ENCODE peak calls at places on chromosomes 4 and X, in six cellular contexts. X is nephron progenitor cell; W is ascending aorta; B is endothelial cell; O is activated T-cell treated with anti-CD3 and anti-CD28 coated beads, Interleukin-2, amount 50 U/mL, for 24 hours; G is neural crest cell. N is an unnamed sample.

GRCh38 chrX:63475200-63475599 is 124.1 kb upstream of the SPIN4 start:
- DNase-seq in X (no peak), W (no peak), B (no peak), O (no peak), G (no peak), N (no peak)

GRCh38 chrX:133527415-133527814 is 112.1 kb upstream of the GPC4 start:
- DNase-seq in X (no peak), W (no peak), B (no peak), O (no peak), G (no peak), N (no peak)

GRCh38 chrX:124737771-124738170 is 391.4 kb downstream of the SH2D1A start:
- DNase-seq in X (no peak), W (no peak), B (no peak), O (no peak), G (no peak), N (no peak)

GRCh38 chr4:168796362-168797106 is 213.5 kb downstream of the CBR4 start:
- DNase-seq in X (no peak), W (no peak), B (no peak), O (no peak), G (no peak), N (no peak)

GRCh38 chr4:139603576-139604387 is 47.8 kb upstream of the SETD7 start:
- DNase-seq in X (peak; percentile 37), W (no peak), B (peak; percentile 66), O (no peak), G (peak; percentile 57), N (peak; percentile 20)

GRCh38 chrX:80807606-80808159 is 2.0 kb downstream of the BRWD3 start:
- DNase-seq in X (no peak), W (no peak), B (no peak), O (no peak), G (no peak), N (no peak)

GRCh38 chrX:115324194-115324593 is 34.7 kb downstream of the LUZP4 start:
- DNase-seq in X (no peak), W (no peak), B (no peak), O (no peak), G (no peak), N (no peak)

GRCh38 chr4:1246901-1247810 is 1.8 kb downstream of the CTBP1 start:
- DNase-seq in X (peak; percentile 43), W (peak; percentile 65), B (no peak), O (peak; percentile 58), G (no peak), N (peak; percentile 18)

GRCh38 chrX:14963447-14964236 is 90.4 kb downstream of the MOSPD2 start:
- DNase-seq in X (no peak), W (no peak), B (no peak), O (no peak), G (no peak), N (no peak)

GRCh38 chrX:136219893-136220292 is 31.3 kb downstream of the MAP7D3 start:
- DNase-seq in X (no peak), W (no peak), B (no peak), O (no peak), G (no peak), N (no peak)

GRCh38 chrX:153631346-153631745 is 15.7 kb upstream of the DUSP9 start:
- DNase-seq in X (no peak), W (no peak), B (no peak), O (no peak), G (no peak), N (no peak)

GRCh38 chr4:128525939-128526630 is 238.5 kb upstream of the PGRMC2 start:
- DNase-seq in X (no peak), W (no peak), B (no peak), O (no peak), G (no peak), N (no peak)

GRCh38 chr4:85381968-85382367 is 93.0 kb upstream of the ARHGAP24 start:
- DNase-seq in X (no peak), W (no peak), B (no peak), O (no peak), G (no peak), N (no peak)

GRCh38 chrX:48470110-48470832 is at the start of gene SLC38A5:
- DNase-seq in X (no peak), W (no peak), B (no peak), O (no peak), G (no peak), N (no peak)

GRCh38 chr4:157701695-157701994 is 471.2 kb downstream of the GASK1B start:
- DNase-seq in X (no peak), W (no peak), B (no peak), O (no peak), G (no peak), N (no peak)

GRCh38 chr4:88341227-88342192 is 37.1 kb upstream of the HERC6 start:
- DNase-seq in X (no peak), W (no peak), B (no peak), O (no peak), G (no peak), N (no peak)

GRCh38 chrX:119999087-119999634 is 55.6 kb upstream of the NKAP start:
- DNase-seq in X (no peak), W (no peak), B (no peak), O (no peak), G (no peak), N (peak; percentile 28)

GRCh38 chrX:120242807-120243206 is 7.8 kb upstream of the ZBTB33 start:
- DNase-seq in X (no peak), W (no peak), B (no peak), O (no peak), G (no peak), N (no peak)

GRCh38 chr4:28686618-28687017 is 1826.0 kb downstream of the STIM2 start:
- DNase-seq in X (peak; percentile 39), W (no peak), B (peak; percentile 69), O (no peak), G (peak; percentile 18), N (peak; percentile 71)

GRCh38 chr4:95363579-95363965 is 185.2 kb downstream of the UNC5C start:
- DNase-seq in X (no peak), W (no peak), B (no peak), O (no peak), G (no peak), N (no peak)

GRCh38 chr4:19831644-19832285 is 419.9 kb upstream of the SLIT2 start:
- DNase-seq in X (no peak), W (no peak), B (no peak), O (no peak), G (no peak), N (no peak)

GRCh38 chr4:27239651-27240050 is 379.0 kb downstream of the STIM2 start:
- DNase-seq in X (no peak), W (peak; percentile 75), B (no peak), O (no peak), G (no peak), N (no peak)

GRCh38 chr4:152605641-152606304 is 69.9 kb upstream of the FBXW7 start:
- DNase-seq in X (no peak), W (no peak), B (no peak), O (no peak), G (no peak), N (no peak)

GRCh38 chrX:15600071-15600470 is 689 bp downstream of the ACE2 start:
- DNase-seq in X (no peak), W (no peak), B (no peak), O (no peak), G (no peak), N (no peak)

GRCh38 chr4:148041606-148042324 is 309.9 kb downstream of the ARHGAP10 start:
- DNase-seq in X (no peak), W (no peak), B (no peak), O (no peak), G (no peak), N (no peak)

GRCh38 chr4:182085051-182085480 is 158.1 kb upstream of the TENM3 start:
- DNase-seq in X (no peak), W (no peak), B (no peak), O (no peak), G (no peak), N (no peak)

GRCh38 chr4:151409470-151410313 is 716 bp downstream of the FHIP1A start:
- DNase-seq in X (peak; percentile 66), W (no peak), B (peak; percentile 9), O (no peak), G (no peak), N (peak; percentile 74)

GRCh38 chr4:13540446-13541175 is 3.7 kb downstream of the NKX3-2 start:
- DNase-seq in X (no peak), W (no peak), B (no peak), O (no peak), G (no peak), N (no peak)

GRCh38 chrX:129739591-129739990 is 812 bp downstream of the XPNPEP2 start:
- DNase-seq in X (no peak), W (no peak), B (no peak), O (no peak), G (no peak), N (no peak)

GRCh38 chr4:128287159-128287870 is at the start of gene PGRMC2:
- DNase-seq in X (no peak), W (peak; percentile 73), B (no peak), O (no peak), G (peak; percentile 2), N (peak; percentile 57)

GRCh38 chrX:101383679-101384078 is 2.3 kb downstream of the BTK start:
- DNase-seq in X (no peak), W (no peak), B (no peak), O (no peak), G (no peak), N (no peak)